ENCODE peak calls at places on chromosome 1, in six cellular contexts. T, I, U, Y, H and M are unnamed samples.

GRCh38 chr1:168728452-168729404 is at the start of gene DPT:
- DNase-seq in H (no peak), U (no peak), T (no peak), Y (no peak), I (no peak), M (no peak)

GRCh38 chr1:6033986-6034749 is 11.5 kb upstream of the KCNAB2 start:
- DNase-seq in I (no peak), H (peak; percentile 46), U (peak; percentile 84), T (peak; percentile 33), Y (no peak), M (peak; percentile 94)

GRCh38 chr1:39908534-39908933 is 6.8 kb upstream of the MYCL start:
- DNase-seq in I (no peak), H (no peak), Y (no peak), U (no peak), T (no peak), M (no peak)

GRCh38 chr1:31055953-31056352 is 9.6 kb downstream of the PUM1 start:
- DNase-seq in I (no peak), U (no peak), Y (no peak), T (no peak), H (no peak), M (no peak)

GRCh38 chr1:212488436-212489283 is 55.9 kb downstream of the NENF start:
- DNase-seq in T (peak; percentile 30), Y (peak; percentile 91), H (peak; percentile 66), I (peak; percentile 80), U (no peak), M (no peak)

GRCh38 chr1:244060117-244060516 is 9.0 kb downstream of the ZBTB18 start:
- DNase-seq in Y (no peak), H (no peak), T (no peak), I (no peak), U (no peak), M (no peak)

GRCh38 chr1:93816970-93817738 is 61.9 kb downstream of the DNTTIP2 start:
- DNase-seq in U (no peak), H (no peak), T (peak; percentile 33), Y (no peak), I (no peak), M (no peak)

GRCh38 chr1:82894635-82895034 is 1093.9 kb downstream of the ADGRL2 start:
- DNase-seq in U (no peak), I (no peak), T (no peak), Y (no peak), H (no peak), M (no peak)

GRCh38 chr1:84711091-84711490 is 20.8 kb upstream of the SSX2IP start:
- DNase-seq in T (no peak), H (no peak), Y (no peak), I (no peak), U (no peak), M (no peak)

GRCh38 chr1:229535226-229535625 is 23.3 kb downstream of the ABCB10 start:
- DNase-seq in T (no peak), H (no peak), I (no peak), U (no peak), Y (no peak), M (no peak)

GRCh38 chr1:229537894-229538293 is 20.6 kb downstream of the ABCB10 start:
- DNase-seq in U (no peak), Y (no peak), T (no peak), I (no peak), H (no peak), M (no peak)

GRCh38 chr1:229539868-229540506 is 18.5 kb downstream of the ABCB10 start:
- DNase-seq in I (no peak), Y (no peak), H (no peak), T (no peak), U (no peak), M (no peak)

GRCh38 chr1:229538945-229539344 is 19.6 kb downstream of the ABCB10 start:
- DNase-seq in H (no peak), I (no peak), U (no peak), T (no peak), Y (no peak), M (no peak)

DNA sequence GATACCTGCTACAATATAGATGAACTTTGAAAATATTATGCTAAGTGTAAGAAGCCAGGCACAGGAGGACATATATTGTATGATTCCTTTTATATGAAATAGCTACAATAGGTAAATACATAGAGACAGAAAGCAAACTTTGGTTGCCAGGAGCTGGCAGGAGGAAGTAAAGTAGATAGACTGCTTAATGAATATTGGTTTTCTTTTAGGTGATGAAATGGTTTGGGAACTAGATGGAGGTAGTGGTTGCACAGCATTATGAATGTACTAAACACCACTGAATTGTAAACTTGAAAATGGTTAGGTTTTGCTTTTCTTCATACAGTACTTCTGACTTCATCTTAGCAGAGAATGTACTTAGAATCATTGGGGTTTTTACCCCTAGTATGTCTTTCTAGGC is 21.5 kb downstream of the ABCB10 start:
- DNase-seq in T (no peak), H (no peak), U (peak; percentile 12), I (no peak), Y (no peak), M (no peak)
- H3K36me3 ChIP-seq in T (peaks cover 62% of the 10 kb centered on the region), H (no peaks in the 10 kb centered on the region), U (peaks cover 5% of the 10 kb centered on the region), I (no peaks in the 10 kb centered on the region), Y (peaks cover 1% of the 10 kb centered on the region), M (peaks cover 4% of the 10 kb centered on the region)

GRCh38 chr1:110593905-110594304 is 12.3 kb downstream of the KCNA2 start:
- DNase-seq in T (no peak), U (peak; percentile 17), I (no peak), Y (no peak), H (no peak), M (no peak)

GRCh38 chr1:110597966-110598365 is 8.2 kb downstream of the KCNA2 start:
- DNase-seq in U (no peak), Y (no peak), H (no peak), T (no peak), I (no peak), M (no peak)

GRCh38 chr1:110595311-110595710 is 10.8 kb downstream of the KCNA2 start:
- DNase-seq in Y (no peak), U (no peak), H (no peak), T (no peak), I (no peak), M (no peak)

GRCh38 chr1:110594466-110595076 is 11.6 kb downstream of the KCNA2 start:
- DNase-seq in Y (no peak), I (no peak), T (no peak), H (no peak), U (no peak), M (no peak)

DNA sequence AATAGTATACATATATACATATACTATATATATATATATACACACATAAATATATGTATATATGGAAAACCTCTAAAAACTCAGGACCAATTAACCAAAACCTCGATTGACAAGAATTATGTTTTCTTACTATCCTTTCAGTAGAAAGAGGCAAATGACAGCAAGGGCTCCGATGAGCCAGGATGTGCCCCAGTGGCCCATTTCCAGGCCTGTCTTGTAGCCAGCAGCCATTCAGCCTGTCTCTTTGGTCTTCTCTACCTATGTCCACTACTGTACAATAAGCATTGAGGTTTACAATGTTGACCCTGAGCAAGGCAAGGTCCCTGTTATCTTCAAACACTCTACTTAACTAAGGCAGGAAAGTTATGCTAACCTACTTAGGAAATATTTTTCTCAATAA is 9.8 kb downstream of the KCNA2 start:
- DNase-seq in Y (no peak), U (no peak), I (no peak), H (no peak), T (no peak), M (no peak)
- H3K4me3 ChIP-seq in Y (no peak overlapping the region), U (no peak overlapping the region), I (no peak overlapping the region), H (no peak overlapping the region), T (no peak overlapping the region), M (no peak overlapping the region)

DNA sequence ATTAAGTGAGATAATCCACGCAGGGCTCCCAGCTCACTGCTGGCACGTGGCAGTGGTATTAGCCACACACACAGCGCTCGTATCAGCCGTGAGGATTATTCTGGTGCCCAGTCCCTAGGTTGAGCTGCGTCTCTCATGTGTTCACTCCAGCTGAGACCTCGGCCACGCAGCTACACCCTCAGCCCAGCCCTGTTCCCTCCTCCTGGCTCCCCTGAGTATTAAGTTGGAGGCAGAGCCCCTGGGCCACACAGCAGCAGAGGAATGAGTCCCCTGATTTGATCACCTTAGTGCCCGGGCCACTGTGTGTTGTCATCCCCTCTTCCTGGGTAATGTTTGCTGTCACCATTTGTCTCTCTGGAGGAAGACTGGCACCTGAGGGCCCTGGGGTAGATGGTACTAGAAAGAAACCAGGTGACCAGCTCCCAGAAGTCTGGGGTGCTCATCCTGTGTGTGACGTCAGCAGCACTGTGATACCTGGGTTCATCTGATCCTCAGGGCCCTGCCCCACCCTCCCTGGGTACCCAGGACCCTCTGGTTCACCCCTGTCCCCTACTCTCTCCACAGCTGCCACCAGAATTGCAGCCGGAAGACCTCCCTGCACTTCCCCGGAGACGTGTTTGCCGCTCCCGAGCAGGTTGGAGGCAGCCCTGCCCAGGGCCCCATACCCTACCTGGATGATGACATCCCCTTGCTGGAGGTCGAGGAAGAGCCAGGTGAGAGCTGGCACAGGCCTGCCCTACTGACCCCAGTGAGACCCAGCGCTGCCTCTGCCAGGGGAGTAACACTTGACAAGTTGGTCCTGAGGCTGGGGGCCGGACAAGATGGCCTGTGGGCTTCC is 40.1 kb downstream of the DISP3 start:
- DNase-seq in U (no peak), H (no peak), T (no peak), Y (no peak), I (peak; percentile 20), M (peak; percentile 35)
- H3K27me3 ChIP-seq in U (no peaks in the 10 kb centered on the region), H (no peaks in the 10 kb centered on the region), T (no peaks in the 10 kb centered on the region), Y (no peaks in the 10 kb centered on the region), I (no peaks in the 10 kb centered on the region), M (no peaks in the 10 kb centered on the region)

GRCh38 chr1:116889417-116889816 is 20.3 kb upstream of the PTGFRN start:
- DNase-seq in T (no peak), Y (no peak), U (no peak), I (no peak), H (no peak), M (no peak)
- H3K36me3 ChIP-seq in T (no peaks in the 10 kb centered on the region), Y (no peaks in the 10 kb centered on the region), U (no peaks in the 10 kb centered on the region), I (no peaks in the 10 kb centered on the region), H (no peaks in the 10 kb centered on the region), M (no peaks in the 10 kb centered on the region)

GRCh38 chr1:7695181-7696117 is 75.6 kb upstream of the VAMP3 start:
- DNase-seq in T (no peak), I (no peak), H (no peak), Y (no peak), U (no peak), M (no peak)
- H3K4me3 ChIP-seq in T (no peak overlapping the region), I (no peak overlapping the region), H (no peak overlapping the region), Y (no peak overlapping the region), U (no peak overlapping the region), M (no peak overlapping the region)